ENCODE peak calls at places on chromosome 3, in five cellular contexts. I is HepG2, E is GM12878, A is HCT116, R is K562. D is an unnamed sample.

GRCh38 chr3:21435871-21436270 is 315.1 kb downstream of the ZNF385D start:
- DNase-seq in I (no peak), E (no peak), A (no peak), R (no peak), D (no peak)

GRCh38 chr3:110423276-110423675 is 648.3 kb upstream of the NECTIN3 start:
- DNase-seq in I (no peak), E (no peak), A (no peak), R (no peak), D (no peak)

GRCh38 chr3:126937533-126938432 is 45.1 kb upstream of the PLXNA1 start:
- DNase-seq in I (no peak), E (no peak), A (no peak), R (no peak), D (peak)

GRCh38 chr3:22632566-22632965 is 570.6 kb upstream of the UBE2E2 start:
- DNase-seq in I (no peak), E (no peak), A (no peak), R (no peak), D (no peak)

GRCh38 chr3:72938471-72939265 is 50.8 kb downstream of the GXYLT2 start:
- DNase-seq in I (peak), E (no peak), A (peak), R (peak), D (peak)

GRCh38 chr3:154795582-154795981 is 284.5 kb upstream of the MME start:
- DNase-seq in I (no peak), E (no peak), A (no peak), R (no peak), D (no peak)

GRCh38 chr3:20648921-20649381 is 462.9 kb upstream of the SGO1 start:
- DNase-seq in I (no peak), E (no peak), A (no peak), R (no peak), D (no peak)

GRCh38 chr3:133376805-133377204 is 23.1 kb upstream of the BFSP2 start:
- DNase-seq in I (no peak), E (no peak), A (no peak), R (no peak), D (no peak)

GRCh38 chr3:15377961-15378791 is 45.8 kb upstream of the SH3BP5 start:
- DNase-seq in I (peak), E (peak), A (peak), R (peak), D (peak)

GRCh38 chr3:184380627-184381260 is 890 bp downstream of the CHRD start:
- DNase-seq in I (no peak), E (no peak), A (no peak), R (no peak), D (no peak)

GRCh38 chr3:39147711-39148115 is 5.7 kb downstream of the CSRNP1 start:
- DNase-seq in I (no peak), E (no peak), A (no peak), R (no peak), D (no peak)

GRCh38 chr3:196941846-196942225 is 492 bp downstream of the NCBP2 start:
- DNase-seq in I (no peak), E (no peak), A (no peak), R (peak), D (no peak)

GRCh38 chr3:157618075-157618760 is 115.0 kb upstream of the VEPH1 start:
- DNase-seq in I (peak), E (peak), A (peak), R (peak), D (peak)

GRCh38 chr3:35965908-35966307 is 326.6 kb downstream of the ARPP21 start:
- DNase-seq in I (no peak), E (no peak), A (no peak), R (no peak), D (peak)

GRCh38 chr3:119403201-119403600 is 60.2 kb downstream of the TMEM39A start:
- DNase-seq in I (no peak), E (no peak), A (no peak), R (no peak), D (no peak)

GRCh38 chr3:60877188-60877587 is 374.1 kb downstream of the FHIT start:
- DNase-seq in I (no peak), E (no peak), A (no peak), R (no peak), D (no peak)

GRCh38 chr3:122245513-122246174 is 62.2 kb downstream of the CASR start:
- DNase-seq in I (no peak), E (no peak), A (no peak), R (no peak), D (no peak)

GRCh38 chr3:186002884-186003472 is 65.2 kb upstream of the TRA2B start:
- DNase-seq in I (peak), E (no peak), A (peak), R (peak), D (peak)

GRCh38 chr3:115245899-115246298 is 98.8 kb upstream of the ZBTB20 start:
- DNase-seq in I (no peak), E (no peak), A (no peak), R (no peak), D (no peak)

DNA sequence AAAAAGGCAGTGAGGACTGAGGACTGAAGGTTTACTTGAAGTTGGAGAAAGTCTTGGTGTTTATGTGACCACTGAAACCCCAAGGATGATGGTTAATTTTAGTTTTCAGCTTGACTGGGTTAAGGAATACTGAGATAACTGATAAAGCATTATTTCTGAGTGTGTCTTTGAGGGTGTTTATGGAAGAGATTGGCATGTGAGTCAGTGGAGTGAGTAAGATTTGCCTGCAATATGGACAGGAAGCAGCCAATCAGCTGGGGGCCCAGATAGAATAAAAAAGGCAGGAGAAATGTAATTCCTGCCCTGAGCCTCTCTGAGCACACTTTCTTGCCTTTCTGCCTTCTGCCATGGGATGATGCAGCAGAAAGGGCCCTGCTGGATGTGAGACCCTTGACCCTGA is 92.4 kb downstream of the KBTBD8 start:
- DNase-seq in I (no peak), E (no peak), A (no peak), R (no peak), D (no peak)
- TF ChIP-seq ZBTB33 in I (no peak), E (no peak), A (no peak), R (no peak), D (no peak)

GRCh38 chr3:151169262-151169661 is 33.8 kb downstream of the GPR171 start:
- DNase-seq in I (no peak), E (no peak), A (no peak), R (no peak), D (no peak)
- TF ChIP-seq ZBTB33 in I (no peak), E (no peak), A (no peak), R (no peak), D (no peak)

DNA sequence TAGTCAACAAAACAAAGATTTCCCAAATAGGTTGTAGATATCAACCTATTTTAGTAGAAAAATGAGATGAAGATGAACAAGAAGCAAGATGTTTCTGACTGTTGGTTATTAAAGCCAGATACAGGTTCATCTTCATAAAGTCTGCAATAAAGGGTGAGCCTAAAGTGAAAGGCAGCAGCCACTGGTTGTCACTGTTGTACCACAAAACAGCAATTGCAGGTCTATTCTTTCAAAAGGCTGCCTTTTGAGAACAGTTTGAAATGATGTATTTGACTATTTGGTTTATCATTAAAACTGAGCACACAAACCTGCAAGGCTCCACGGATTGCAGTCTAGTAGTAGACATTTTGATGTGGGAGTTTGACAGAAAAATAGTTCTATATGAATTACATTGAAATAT is 543.4 kb downstream of the GBE1 start:
- DNase-seq in I (peak), E (no peak), A (no peak), R (no peak), D (peak)
- TF ChIP-seq ZBTB33 in I (no peak), E (no peak), A (no peak), R (no peak), D (no peak)

GRCh38 chr3:141465221-141465620 is 21.6 kb upstream of the RASA2 start:
- DNase-seq in I (no peak), E (no peak), A (no peak), R (no peak), D (peak)
- TF ChIP-seq ZBTB33 in I (no peak), E (no peak), A (no peak), R (no peak), D (no peak)

DNA sequence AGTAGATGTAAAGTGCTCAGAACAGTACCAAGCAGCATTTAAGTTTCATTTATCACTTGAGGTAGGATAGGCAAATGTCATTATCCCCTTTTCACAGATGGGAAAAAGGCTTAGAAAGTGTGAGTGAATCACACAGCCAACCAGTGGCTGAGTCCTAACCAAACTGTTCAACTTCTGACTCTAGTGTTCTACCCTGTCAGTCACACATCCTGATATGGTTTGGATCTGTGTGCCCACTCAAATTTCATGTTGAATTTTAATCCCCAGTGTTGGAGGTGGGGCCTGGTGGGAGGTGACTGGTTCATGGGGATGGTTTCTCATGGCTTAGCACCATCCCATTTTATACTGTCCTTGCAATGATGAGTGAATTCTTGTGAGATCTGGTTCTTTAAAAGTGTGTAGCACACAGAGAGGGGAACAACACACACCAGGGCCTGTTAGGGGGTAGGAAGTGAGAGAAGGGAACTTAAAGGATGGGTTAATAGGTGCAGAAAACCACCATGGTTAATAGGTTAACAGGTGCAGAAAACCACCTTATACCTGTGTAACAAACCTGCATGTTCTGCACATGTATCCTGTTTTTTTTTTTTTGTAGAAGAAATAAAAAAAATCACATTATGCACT is 304.7 kb downstream of the SUCLG2 start:
- DNase-seq in I (no peak), E (peak), A (no peak), R (no peak), D (no peak)
- TF ChIP-seq ZBTB33 in I (no peak), E (no peak), A (no peak), R (no peak), D (no peak)

DNA sequence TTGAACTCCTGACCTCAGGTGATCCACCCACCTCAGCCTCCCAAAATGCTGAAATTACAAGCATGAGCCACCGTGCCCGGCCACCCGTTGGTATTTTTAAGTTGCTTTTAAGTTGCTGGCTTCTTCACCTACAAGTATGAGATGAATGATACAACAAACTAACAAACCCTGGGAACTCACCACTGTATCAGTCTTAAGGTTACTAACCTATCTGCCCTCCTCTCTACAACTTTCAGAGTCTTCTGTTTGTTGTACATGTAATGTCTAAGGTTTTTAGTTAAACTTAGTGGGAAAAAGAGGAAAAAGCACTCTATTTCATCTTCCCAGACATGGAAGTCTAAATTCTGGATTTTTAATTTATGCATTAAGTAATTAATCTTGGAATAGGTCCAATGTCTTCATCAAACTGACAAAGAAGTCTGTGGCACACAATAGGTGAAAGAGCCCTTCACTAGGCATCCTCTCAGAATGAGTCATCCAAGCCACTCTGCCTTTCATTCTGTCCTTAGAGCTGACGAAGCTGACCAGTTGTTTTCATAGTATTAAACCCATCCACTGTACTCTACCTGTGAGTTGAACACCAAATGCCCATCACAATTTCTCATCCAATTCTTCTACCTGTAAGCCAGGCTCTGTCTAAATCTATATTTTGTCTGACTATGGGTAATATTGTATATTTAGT is 936.1 kb downstream of the TUSC7 start:
- DNase-seq in I (no peak), E (no peak), A (no peak), R (no peak), D (no peak)
- TF ChIP-seq ZBTB33 in I (no peak), E (no peak), A (no peak), R (no peak), D (no peak)

GRCh38 chr3:141334627-141335250 is 33.6 kb upstream of the ZBTB38 start:
- DNase-seq in I (no peak), E (no peak), A (no peak), R (no peak), D (no peak)
- TF ChIP-seq ZBTB33 in I (no peak), E (no peak), A (no peak), R (no peak), D (no peak)

GRCh38 chr3:88595025-88595424 is 445.3 kb downstream of the C3orf38 start:
- DNase-seq in I (no peak), E (no peak), A (no peak), R (no peak), D (no peak)

DNA sequence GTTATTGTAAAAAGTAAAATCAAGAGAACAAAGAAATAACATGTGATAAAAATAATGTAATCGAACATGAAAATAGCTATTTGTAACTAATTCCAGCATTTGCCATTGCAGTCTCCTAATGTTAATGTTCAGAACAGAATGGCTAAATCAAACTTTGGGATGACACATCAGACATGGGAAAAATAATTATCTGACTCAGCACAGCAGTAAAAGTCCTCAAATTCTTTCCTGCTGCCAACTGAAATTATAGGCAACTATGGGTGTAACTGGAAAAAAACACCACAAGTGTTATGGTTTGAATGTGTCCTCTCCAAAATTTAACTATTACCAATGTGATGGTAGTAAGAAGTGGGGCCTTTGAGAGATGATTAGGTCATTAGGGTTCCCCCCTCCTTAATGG is 446.7 kb downstream of the C3orf38 start:
- DNase-seq in I (no peak), E (no peak), A (no peak), R (no peak), D (no peak)
- TF ChIP-seq ZBTB33 in I (no peak), E (no peak), A (no peak), R (no peak), D (no peak)

DNA sequence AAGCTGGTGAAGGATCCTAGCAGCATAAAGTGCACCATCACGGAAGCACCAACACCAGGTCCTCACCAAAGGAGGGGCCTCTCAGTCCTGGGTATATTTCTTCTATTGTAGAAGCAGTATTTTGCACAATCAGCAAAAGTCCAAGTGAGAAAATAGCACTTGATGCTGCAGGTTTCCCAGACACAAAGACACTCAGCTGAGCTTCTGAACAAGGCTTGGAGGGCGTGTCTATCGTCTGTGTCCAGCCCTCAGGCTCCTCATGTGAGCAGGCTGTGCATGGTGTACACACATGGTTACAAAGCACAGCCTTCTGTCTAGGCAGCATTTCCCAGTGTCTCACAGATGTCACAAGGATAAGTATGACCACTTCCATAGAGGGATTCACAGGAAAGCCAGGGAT is 98.3 kb upstream of the SPATA12 start:
- DNase-seq in I (no peak), E (no peak), A (no peak), R (no peak), D (peak)
- TF ChIP-seq ZBTB33 in I (no peak), E (no peak), A (no peak), R (no peak), D (no peak)